ENCODE peak calls at places on chromosomes 1 and 21, in ten cellular contexts. I is sigmoid colon, N is breast epithelium, B is HCT116, Z is endothelial cell of umbilical vein, A is GM12878, R is H1, V is transverse colon, M is spleen, Q is upper lobe of left lung. J is an unnamed sample.

GRCh38 chr1:74771913-74772515 is 39.1 kb downstream of the TYW3 start:
- DNase-seq in A (peak), I (no peak), V (no peak), B (peak), Z (peak), Q (no peak), M (no peak), N (no peak), R (no peak), J (peak)

GRCh38 chr1:178485467-178486098 is 11.2 kb downstream of the CLEC20A start:
- DNase-seq in I (no peak), Q (no peak), Z (peak), R (no peak), A (no peak), B (no peak), V (no peak), N (no peak), M (no peak), J (no peak)

GRCh38 chr1:204275695-204276596 is 62.2 kb upstream of the GOLT1A start:
- DNase-seq in R (no peak), A (no peak), N (no peak), V (no peak), M (no peak), I (peak), Z (no peak), Q (peak), B (no peak), J (no peak)

GRCh38 chr1:230753586-230754251 is 6.5 kb downstream of the CAPN9 start:
- DNase-seq in I (no peak), B (peak), M (peak), A (no peak), N (no peak), R (peak), V (peak), Q (peak), Z (peak), J (peak)

GRCh38 chr1:80392529-80392928 is 1386.0 kb upstream of the ADGRL4 start:
- DNase-seq in Q (no peak), M (no peak), Z (peak), I (no peak), A (no peak), R (no peak), B (no peak), N (no peak), V (no peak), J (peak)

GRCh38 chr1:63797056-63797726 is 23.4 kb downstream of the ROR1 start:
- DNase-seq in Z (no peak), N (no peak), M (no peak), B (no peak), I (no peak), V (no peak), A (no peak), Q (no peak), R (no peak), J (no peak)

GRCh38 chr1:239987103-239987745 is 104.5 kb upstream of the FMN2 start:
- DNase-seq in B (peak), Q (no peak), Z (peak), V (peak), N (no peak), M (no peak), R (no peak), A (no peak), I (no peak), J (no peak)

GRCh38 chr1:6029351-6029750 is 16.3 kb upstream of the KCNAB2 start:
- DNase-seq in M (no peak), N (no peak), R (no peak), Q (no peak), Z (no peak), V (no peak), B (no peak), A (no peak), I (no peak), J (no peak)

GRCh38 chr1:235708390-235708962 is 58.9 kb upstream of the GNG4 start:
- DNase-seq in N (no peak), Z (no peak), B (peak), R (no peak), I (no peak), Q (no peak), M (no peak), A (no peak), V (no peak), J (no peak)

GRCh38 chr21:23951251-23951650 is 1656.0 kb downstream of the MRPL39 start:
- DNase-seq in V (no peak), R (no peak), Q (no peak), M (no peak), Z (peak), N (no peak), B (no peak), I (no peak), A (no peak), J (no peak)

DNA sequence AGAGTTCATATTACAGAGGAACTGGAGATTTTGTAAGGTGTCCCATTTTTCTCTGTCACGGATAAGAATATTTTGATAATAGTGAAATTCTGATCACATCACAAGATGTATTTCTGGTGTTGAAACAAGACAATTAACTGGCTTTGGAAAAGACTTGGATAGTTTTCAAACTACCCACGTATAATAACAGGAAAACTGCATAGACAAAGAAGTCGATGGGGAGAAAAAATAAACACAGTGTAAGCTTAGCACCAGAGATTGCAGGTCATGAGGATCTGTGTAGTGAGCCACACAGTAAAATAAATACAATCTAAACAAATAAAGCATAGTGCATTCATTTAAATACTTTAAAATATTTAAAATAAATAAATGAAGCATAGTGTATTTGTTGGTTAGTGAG is 452.3 kb upstream of the ADAMTS5 start:
- DNase-seq in Q (no peak), B (no peak), R (no peak), N (no peak), M (no peak), V (no peak), Z (peak), A (no peak), I (no peak), J (no peak)
- TF ChIP-seq POLR2AphosphoS5 in Q (no peak), B (no peak), R (no peak), N (no peak), M (no peak), V (no peak), Z (no peak), A (no peak), I (no peak), J (no peak)

DNA sequence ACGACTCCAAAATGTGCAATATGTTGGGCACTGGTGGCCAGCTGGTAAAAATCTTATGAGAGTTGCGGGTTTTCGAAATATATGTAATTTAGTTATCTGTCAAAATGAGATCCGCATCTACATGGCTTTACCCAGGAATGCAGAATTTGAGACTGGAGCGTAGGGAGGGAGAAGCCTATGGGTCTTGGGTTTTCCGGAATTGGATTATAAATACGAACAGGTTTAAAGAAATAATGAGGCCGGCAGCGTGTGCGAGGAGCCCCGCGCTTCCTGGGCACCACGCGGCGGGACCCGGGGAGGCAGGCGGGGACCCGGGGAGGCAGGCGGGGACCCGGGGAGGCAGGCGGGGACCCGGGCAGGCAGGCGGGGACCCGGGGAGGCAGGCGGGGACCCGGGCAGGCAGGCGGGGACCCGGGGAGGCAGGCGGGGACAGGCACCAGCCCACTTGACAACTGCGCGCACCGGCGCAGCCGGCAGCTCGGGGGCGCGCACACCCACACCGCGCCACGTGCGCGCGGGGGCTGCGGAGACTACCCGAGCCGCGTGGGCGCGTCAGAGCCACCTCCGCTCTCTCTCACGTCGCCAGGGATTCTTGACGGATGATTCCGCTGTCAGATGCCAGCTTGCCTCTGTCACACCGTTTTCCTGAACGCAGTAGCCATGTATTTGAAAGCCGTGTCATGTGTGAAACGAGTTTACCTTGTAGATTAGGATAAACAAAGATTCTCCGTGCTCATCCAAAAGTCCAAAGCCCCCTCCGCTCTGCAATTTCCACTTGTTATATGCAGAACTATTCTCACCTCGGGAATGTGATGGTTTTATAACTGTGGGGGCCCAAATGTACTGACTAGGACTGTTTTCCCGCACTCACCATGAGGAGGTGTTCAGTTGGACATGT is 54.3 kb upstream of the HNRNPU start:
- DNase-seq in Z (peak), A (no peak), V (peak), M (peak), R (no peak), B (no peak), I (peak), Q (peak), N (no peak), J (peak)
- TF ChIP-seq POLR2A in Z (no peak), A (peak), V (no peak), M (no peak), R (no peak), B (no peak), I (no peak), Q (no peak), N (no peak), J (no peak)

DNA sequence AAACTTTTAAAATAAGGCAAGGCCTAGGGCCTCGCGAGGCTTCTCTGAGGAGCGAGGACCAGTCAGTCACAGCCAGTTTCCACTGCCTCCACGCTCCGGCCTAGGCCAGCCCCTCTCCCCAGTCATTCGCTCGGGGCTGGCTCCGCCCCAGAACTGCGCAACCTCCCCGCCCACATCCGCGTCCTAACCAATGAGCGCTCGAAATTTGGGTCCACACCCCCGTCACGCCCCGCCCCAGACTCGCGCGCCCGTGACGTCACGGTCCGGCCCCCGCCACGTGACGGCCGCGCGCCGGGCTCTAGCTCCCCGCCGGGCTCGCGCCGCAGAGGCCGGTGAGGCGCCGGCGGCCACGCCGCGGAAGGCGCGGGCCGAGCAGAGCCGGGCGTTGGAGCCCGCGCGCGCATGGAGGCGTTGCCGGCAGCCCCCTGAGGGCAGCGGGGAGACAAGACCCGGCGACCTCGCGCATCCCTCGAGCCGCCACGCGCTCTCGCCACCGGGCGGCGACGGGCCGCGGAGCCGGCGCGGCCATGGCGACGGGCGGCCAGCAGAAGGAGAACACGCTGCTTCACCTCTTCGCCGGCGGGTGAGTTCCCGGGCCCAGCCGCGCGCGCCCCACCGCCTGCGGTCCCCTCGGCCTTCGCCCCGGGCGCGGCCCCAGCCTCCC is at the start of gene SLC25A33:
- DNase-seq in A (peak), R (peak), Z (peak), I (peak), M (peak), B (peak), Q (peak), V (peak), N (peak), J (peak)
- TF ChIP-seq CTCF in A (no peak), R (no peak), Z (no peak), I (no peak), M (no peak), B (no peak), Q (no peak), V (no peak), N (no peak), J (no peak)

GRCh38 chr1:225888898-225889690 is at the start of gene LEFTY1:
- DNase-seq in Q (no peak), A (no peak), Z (no peak), V (peak), M (no peak), B (no peak), I (no peak), N (no peak), R (no peak), J (no peak)
- TF ChIP-seq POLR2AphosphoS5 in Q (no peak), A (no peak), Z (no peak), V (peak), M (no peak), B (no peak), I (no peak), N (no peak), R (no peak), J (no peak)

GRCh38 chr1:156140879-156141707 is 12.3 kb upstream of the SEMA4A start:
- DNase-seq in B (no peak), R (no peak), N (no peak), I (no peak), A (no peak), V (no peak), Z (peak), M (no peak), Q (no peak), J (peak)
- TF ChIP-seq POLR2A in B (no peak), R (no peak), N (no peak), I (no peak), A (peak), V (peak), Z (no peak), M (no peak), Q (peak), J (no peak)

GRCh38 chr1:17970757-17971156 is 136.8 kb upstream of the IGSF21 start:
- DNase-seq in Z (no peak), V (no peak), B (no peak), N (no peak), A (peak), M (no peak), I (no peak), Q (no peak), R (no peak), J (no peak)

GRCh38 chr1:17965515-17966100 is 142.0 kb upstream of the IGSF21 start:
- DNase-seq in Z (no peak), M (no peak), V (no peak), B (no peak), N (no peak), R (no peak), Q (no peak), A (no peak), I (no peak), J (no peak)

GRCh38 chr1:17966341-17966740 is 141.3 kb upstream of the IGSF21 start:
- DNase-seq in M (no peak), A (no peak), B (no peak), Z (no peak), N (no peak), R (no peak), V (no peak), I (no peak), Q (no peak), J (no peak)

DNA sequence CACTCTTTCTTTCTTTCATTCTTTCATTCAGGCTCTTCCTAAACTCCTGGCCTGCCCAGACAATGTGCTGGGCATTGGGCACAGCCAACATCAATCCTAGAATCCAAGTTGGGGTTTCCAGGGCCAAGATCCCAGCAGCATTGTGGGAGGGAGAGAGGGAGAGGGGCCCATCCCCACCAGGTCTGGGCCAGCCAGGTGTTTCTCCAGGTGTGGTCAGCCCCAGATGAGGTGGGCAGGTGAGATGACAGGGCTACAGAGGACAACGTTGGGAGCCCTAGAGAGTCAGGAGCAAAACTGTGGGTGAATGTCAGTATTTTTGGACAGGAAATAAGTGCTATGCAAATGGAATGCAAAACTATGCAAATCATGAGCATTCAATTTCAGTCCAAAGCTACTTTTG is 140.0 kb upstream of the IGSF21 start:
- DNase-seq in Q (no peak), A (no peak), M (no peak), I (no peak), R (no peak), Z (no peak), N (no peak), V (no peak), B (no peak), J (no peak)
- TF ChIP-seq CTCF in Q (no peak), A (no peak), M (no peak), I (no peak), R (no peak), Z (no peak), N (no peak), V (no peak), B (no peak), J (no peak)